ENCODE peak calls at places on chromosome 1, in six cellular contexts. One of them, this sample, is unnamed.

GRCh38 chr1:109954180-109954579 is 30.4 kb upstream of the AHCYL1 start:
- DNase-seq in HCT116: no peak
- DNase-seq in Panc1: no peak
- DNase-seq in GM23338: no peak
- DNase-seq in HepG2: no peak
- DNase-seq in K562: no peak
- DNase-seq in this sample: no peak

GRCh38 chr1:229380514-229381160 is 37.8 kb upstream of the CCSAP start:
- DNase-seq in K562: no peak
- DNase-seq in HCT116: no peak
- DNase-seq in Panc1: no peak
- DNase-seq in HepG2: no peak
- DNase-seq in GM23338: no peak
- DNase-seq in this sample: no peak

GRCh38 chr1:22093513-22093912 is 41.0 kb downstream of the CDC42 start:
- DNase-seq in GM23338: no peak
- DNase-seq in Panc1: no peak
- DNase-seq in HepG2: no peak
- DNase-seq in HCT116: no peak
- DNase-seq in K562: no peak
- DNase-seq in this sample: no peak

GRCh38 chr1:11913291-11913690 is 12.9 kb downstream of the KIAA2013 start:
- DNase-seq in K562: no peak
- DNase-seq in HepG2: peak; percentile 38
- DNase-seq in Panc1: no peak
- DNase-seq in HCT116: no peak
- DNase-seq in GM23338: peak; percentile 71
- DNase-seq in this sample: no peak

GRCh38 chr1:206723500-206724472 is 39.1 kb downstream of the MAPKAPK2 start:
- DNase-seq in Panc1: no peak
- DNase-seq in GM23338: peak; percentile 43
- DNase-seq in HCT116: no peak
- DNase-seq in HepG2: no peak
- DNase-seq in K562: no peak
- DNase-seq in this sample: peak; percentile 38

GRCh38 chr1:201454568-201454967 is 14.4 kb downstream of the PHLDA3 start:
- DNase-seq in GM23338: no peak
- DNase-seq in K562: no peak
- DNase-seq in HepG2: no peak
- DNase-seq in HCT116: no peak
- DNase-seq in Panc1: no peak
- DNase-seq in this sample: no peak

GRCh38 chr1:33470495-33471012 is 1.9 kb upstream of the ZSCAN20 start:
- DNase-seq in HepG2: peak; percentile 60
- DNase-seq in Panc1: no peak
- DNase-seq in GM23338: peak; percentile 91
- DNase-seq in HCT116: peak; percentile 72
- DNase-seq in K562: peak; percentile 83
- DNase-seq in this sample: peak; percentile 47

GRCh38 chr1:226946841-226947240 is 6.7 kb downstream of the COQ8A start:
- DNase-seq in GM23338: no peak
- DNase-seq in Panc1: no peak
- DNase-seq in HepG2: no peak
- DNase-seq in K562: no peak
- DNase-seq in HCT116: no peak
- DNase-seq in this sample: no peak

GRCh38 chr1:197464039-197464438 is 196.0 kb downstream of the CRB1 start:
- DNase-seq in HepG2: peak; percentile 44
- DNase-seq in GM23338: peak; percentile 37
- DNase-seq in HCT116: no peak
- DNase-seq in Panc1: no peak
- DNase-seq in K562: no peak
- DNase-seq in this sample: peak; percentile 82

GRCh38 chr1:203121186-203122015 is 6.1 kb upstream of the ADORA1 start:
- DNase-seq in HCT116: no peak
- DNase-seq in HepG2: no peak
- DNase-seq in Panc1: no peak
- DNase-seq in K562: no peak
- DNase-seq in GM23338: no peak
- DNase-seq in this sample: peak; percentile 42

GRCh38 chr1:82392513-82392912 is 591.8 kb downstream of the ADGRL2 start:
- DNase-seq in GM23338: no peak
- DNase-seq in HCT116: no peak
- DNase-seq in K562: no peak
- DNase-seq in HepG2: no peak
- DNase-seq in Panc1: no peak
- DNase-seq in this sample: no peak

GRCh38 chr1:222654849-222655248 is 37.0 kb downstream of the MIA3 start:
- DNase-seq in GM23338: no peak
- DNase-seq in K562: no peak
- DNase-seq in Panc1: no peak
- DNase-seq in HepG2: no peak
- DNase-seq in HCT116: no peak
- DNase-seq in this sample: peak; percentile 74

GRCh38 chr1:94898486-94899385 is 28.2 kb downstream of the CNN3 start:
- DNase-seq in HepG2: no peak
- DNase-seq in GM23338: no peak
- DNase-seq in Panc1: no peak
- DNase-seq in HCT116: no peak
- DNase-seq in K562: no peak
- DNase-seq in this sample: no peak

GRCh38 chr1:184994301-184994700 is 20.0 kb upstream of the NIBAN1 start:
- DNase-seq in HepG2: no peak
- DNase-seq in GM23338: no peak
- DNase-seq in K562: no peak
- DNase-seq in HCT116: no peak
- DNase-seq in Panc1: no peak
- DNase-seq in this sample: no peak

GRCh38 chr1:26338670-26339069 is 15.3 kb downstream of the CRYBG2 start:
- DNase-seq in HCT116: no peak
- DNase-seq in Panc1: no peak
- DNase-seq in GM23338: no peak
- DNase-seq in HepG2: no peak
- DNase-seq in K562: no peak
- DNase-seq in this sample: no peak

GRCh38 chr1:26337206-26337535 is 16.8 kb downstream of the CRYBG2 start:
- DNase-seq in K562: no peak
- DNase-seq in HCT116: no peak
- DNase-seq in HepG2: no peak
- DNase-seq in Panc1: no peak
- DNase-seq in GM23338: no peak
- DNase-seq in this sample: no peak

GRCh38 chr1:26335774-26336476 is 18.0 kb downstream of the CRYBG2 start:
- DNase-seq in HepG2: no peak
- DNase-seq in Panc1: no peak
- DNase-seq in GM23338: peak; percentile 59
- DNase-seq in HCT116: no peak
- DNase-seq in K562: no peak
- DNase-seq in this sample: no peak

GRCh38 chr1:26337625-26338024 is 16.3 kb downstream of the CRYBG2 start:
- DNase-seq in K562: no peak
- DNase-seq in Panc1: no peak
- DNase-seq in HCT116: no peak
- DNase-seq in GM23338: no peak
- DNase-seq in HepG2: no peak
- DNase-seq in this sample: no peak

DNA sequence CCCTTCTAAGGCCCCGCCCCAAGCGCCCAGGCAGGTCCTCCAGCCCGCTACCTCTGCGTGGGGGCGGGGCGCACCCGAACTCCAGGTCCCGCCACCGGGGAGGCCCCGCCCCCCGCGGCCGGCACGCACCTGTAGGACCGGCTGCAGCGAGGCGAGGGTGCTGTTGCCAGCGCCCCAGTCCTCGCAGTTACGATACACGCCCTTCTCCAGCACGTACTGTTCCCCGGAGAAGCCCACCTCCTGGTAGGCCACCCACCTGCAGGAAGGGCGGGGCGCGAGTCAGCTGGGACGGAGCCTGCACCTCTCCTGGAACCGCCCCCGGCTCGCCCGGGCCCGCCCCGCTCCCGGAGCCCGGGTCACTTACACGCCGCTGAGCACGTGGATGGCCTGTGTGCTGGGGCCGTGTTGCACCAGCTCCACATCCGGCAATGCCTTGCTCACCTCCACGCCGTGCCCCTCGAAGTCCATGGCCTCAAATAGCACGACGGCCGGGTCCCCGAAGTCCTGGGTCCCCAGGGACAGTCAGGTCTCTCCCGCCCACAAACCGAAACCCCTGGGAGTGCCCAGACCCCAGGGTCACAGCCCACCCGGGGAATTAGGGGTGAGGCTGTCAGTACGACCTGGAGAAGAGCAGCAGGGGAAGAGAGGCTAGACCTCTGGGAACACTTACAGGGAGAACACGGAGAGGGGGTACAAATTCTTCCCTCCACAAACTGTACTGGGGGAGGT is 17.3 kb downstream of the CRYBG2 start:
- DNase-seq in HCT116: peak; percentile 75
- DNase-seq in Panc1: no peak
- DNase-seq in HepG2: no peak
- DNase-seq in K562: peak; percentile 96
- DNase-seq in GM23338: peak; percentile 92
- DNase-seq in this sample: peak; percentile 63
- TF ChIP-seq POLR2AphosphoS5 in HCT116: peak; percentile 55
- TF ChIP-seq POLR2AphosphoS5 in Panc1: no peak
- TF ChIP-seq POLR2AphosphoS5 in HepG2: no peak
- TF ChIP-seq POLR2AphosphoS5 in K562: no peak
- TF ChIP-seq POLR2AphosphoS5 in GM23338: peak; percentile 66
- TF ChIP-seq POLR2AphosphoS5 in this sample: no peak

DNA sequence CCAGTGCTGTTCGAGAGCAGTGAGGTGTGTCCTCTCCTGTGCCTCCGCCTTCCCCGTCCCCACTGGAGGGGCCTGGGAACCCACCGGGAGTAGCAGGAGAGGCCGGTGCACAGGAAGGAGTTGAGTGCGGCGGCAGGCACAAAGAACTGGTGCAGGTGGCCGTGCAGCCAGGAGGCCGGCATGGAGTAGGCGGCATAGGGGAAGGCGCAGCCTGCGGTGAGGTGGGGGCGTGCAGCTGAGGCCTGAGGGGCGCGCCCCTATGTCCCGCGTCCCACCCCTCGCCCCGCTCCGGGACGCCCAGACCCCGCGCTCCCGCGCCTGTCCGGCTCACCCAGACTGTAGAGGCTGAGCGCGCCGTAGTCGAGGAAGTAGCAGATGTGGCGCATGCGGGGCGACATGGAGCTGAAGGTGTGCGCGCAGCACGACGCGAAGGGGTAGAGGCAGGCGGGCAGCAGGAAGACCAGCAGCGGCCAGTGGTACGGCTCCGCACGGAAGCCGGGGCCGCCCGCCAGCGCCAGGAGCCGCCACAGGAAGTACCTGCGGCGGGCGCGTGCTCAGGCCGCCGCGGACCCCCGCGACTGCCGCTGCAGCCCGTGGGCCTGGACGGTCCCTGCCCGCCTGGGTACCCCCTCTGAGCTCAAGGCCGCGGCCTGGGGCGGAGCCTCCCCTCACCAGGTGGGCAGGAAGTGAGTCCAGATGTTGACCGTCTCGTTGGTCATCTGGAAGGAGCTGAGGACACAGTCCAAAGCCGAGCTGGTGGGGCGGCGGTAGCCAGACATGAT is 2.2 kb downstream of the PAQR6 start:
- DNase-seq in Panc1: no peak
- DNase-seq in HCT116: no peak
- DNase-seq in HepG2: no peak
- DNase-seq in K562: no peak
- DNase-seq in GM23338: peak; percentile 75
- DNase-seq in this sample: peak; percentile 53
- TF ChIP-seq REST in Panc1: no peak
- TF ChIP-seq REST in HCT116: no peak
- TF ChIP-seq REST in HepG2: no peak
- TF ChIP-seq REST in K562: no peak
- TF ChIP-seq REST in GM23338: no peak
- TF ChIP-seq REST in this sample: no peak

GRCh38 chr1:26724938-26725337 is 29.1 kb downstream of the ARID1A start:
- DNase-seq in HCT116: no peak
- DNase-seq in Panc1: no peak
- DNase-seq in HepG2: no peak
- DNase-seq in GM23338: peak; percentile 85
- DNase-seq in K562: no peak
- DNase-seq in this sample: no peak

GRCh38 chr1:26724118-26724517 is 28.3 kb downstream of the ARID1A start:
- DNase-seq in Panc1: no peak
- DNase-seq in HepG2: no peak
- DNase-seq in HCT116: no peak
- DNase-seq in K562: no peak
- DNase-seq in GM23338: no peak
- DNase-seq in this sample: no peak

GRCh38 chr1:26721669-26722355 is 26.0 kb downstream of the ARID1A start:
- DNase-seq in Panc1: no peak
- DNase-seq in HCT116: no peak
- DNase-seq in HepG2: no peak
- DNase-seq in K562: peak; percentile 73
- DNase-seq in GM23338: no peak
- DNase-seq in this sample: no peak

GRCh38 chr1:26726784-26727183 is 31.0 kb downstream of the ARID1A start:
- DNase-seq in Panc1: no peak
- DNase-seq in GM23338: no peak
- DNase-seq in HCT116: no peak
- DNase-seq in K562: no peak
- DNase-seq in HepG2: peak; percentile 20
- DNase-seq in this sample: no peak

DNA sequence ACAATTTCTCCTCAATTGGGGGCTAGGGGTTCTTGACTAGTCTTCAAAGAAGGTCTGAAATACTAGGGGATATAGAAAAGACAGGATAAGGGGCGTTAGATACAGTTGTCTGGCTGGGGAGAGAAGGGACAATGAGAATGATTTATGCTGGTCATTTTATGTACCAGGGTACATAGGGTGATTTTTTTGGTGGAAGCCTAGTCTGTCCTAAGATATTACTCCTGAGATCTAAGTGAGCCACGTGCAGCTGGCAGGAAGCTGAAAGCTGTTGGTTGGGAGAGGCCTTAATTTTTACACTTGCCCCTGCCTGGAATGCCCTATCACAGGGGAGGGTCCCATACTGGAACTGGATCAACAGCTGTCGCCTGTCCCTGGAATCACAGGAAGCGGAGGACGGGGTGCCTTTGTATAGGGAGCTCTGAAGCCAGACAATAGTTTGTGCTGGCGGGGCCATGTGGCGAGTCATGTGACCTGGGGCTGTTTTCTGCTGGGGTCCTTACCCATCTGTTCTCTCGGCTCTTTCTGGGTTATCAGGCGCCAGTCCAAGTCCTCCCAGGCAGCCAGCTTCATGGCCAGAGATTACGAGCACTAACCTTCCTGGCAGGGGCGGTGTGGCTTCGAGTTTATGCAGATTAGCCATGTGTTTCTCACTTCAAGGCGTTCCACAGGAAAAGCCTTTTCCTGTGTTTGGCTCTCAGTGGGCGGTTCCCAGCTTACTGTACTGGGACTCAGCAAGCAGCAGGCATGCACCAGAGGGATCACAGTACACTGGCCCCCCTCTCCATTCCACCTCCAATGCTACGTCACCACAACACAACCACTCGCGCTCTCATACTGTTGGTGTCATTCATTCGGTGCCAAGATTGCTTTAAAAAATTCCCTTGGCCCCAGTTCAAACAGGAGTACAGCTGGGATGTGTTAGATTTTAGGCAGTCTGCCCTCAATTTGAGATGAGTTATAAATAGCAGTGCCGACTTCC is 27.5 kb downstream of the ARID1A start:
- DNase-seq in HCT116: peak; percentile 21
- DNase-seq in GM23338: peak; percentile 90
- DNase-seq in Panc1: no peak
- DNase-seq in K562: peak; percentile 99
- DNase-seq in HepG2: peak; percentile 82
- DNase-seq in this sample: no peak
- TF ChIP-seq POLR2AphosphoS5 in HCT116: no peak
- TF ChIP-seq POLR2AphosphoS5 in GM23338: peak; percentile 9
- TF ChIP-seq POLR2AphosphoS5 in Panc1: peak; percentile 5
- TF ChIP-seq POLR2AphosphoS5 in K562: peak; percentile 92
- TF ChIP-seq POLR2AphosphoS5 in HepG2: no peak
- TF ChIP-seq POLR2AphosphoS5 in this sample: no peak

GRCh38 chr1:26317612-26318337 is at the start of gene CD52:
- DNase-seq in GM23338: peak; percentile 71
- DNase-seq in HepG2: no peak
- DNase-seq in K562: peak; percentile 90
- DNase-seq in Panc1: no peak
- DNase-seq in HCT116: no peak
- DNase-seq in this sample: peak; percentile 44
- TF ChIP-seq REST in GM23338: no peak
- TF ChIP-seq REST in HepG2: no peak
- TF ChIP-seq REST in K562: no peak
- TF ChIP-seq REST in Panc1: no peak
- TF ChIP-seq REST in HCT116: no peak
- TF ChIP-seq REST in this sample: no peak